ENCODE peak calls at places on chromosomes 2 and 18, in eight cellular contexts. V, T, K, M, H, N, P and Y are unnamed samples.

GRCh38 chr2:171436307-171436706 is 2.3 kb downstream of the DCAF17 start:
- DNase-seq in H (no peak), V (no peak), N (no peak), M (peak), K (no peak), T (no peak), P (no peak), Y (no peak)

GRCh38 chr2:16890081-16890480 is 224.4 kb upstream of the CYRIA start:
- DNase-seq in H (no peak), M (no peak), T (no peak), V (no peak), K (no peak), N (no peak), P (no peak), Y (no peak)

GRCh38 chr2:196112408-196113039 is 43.9 kb upstream of the DNAH7 start:
- DNase-seq in K (no peak), T (no peak), V (no peak), M (peak), N (no peak), P (no peak), H (no peak), Y (no peak)

GRCh38 chr2:237677951-237678481 is 50.6 kb downstream of the LRRFIP1 start:
- DNase-seq in H (peak), P (no peak), M (peak), V (no peak), T (peak), N (no peak), K (no peak), Y (no peak)

GRCh38 chr2:39780825-39781600 is 2.0 kb upstream of the THUMPD2 start:
- DNase-seq in H (no peak), N (no peak), K (no peak), T (no peak), V (no peak), M (no peak), P (no peak), Y (no peak)

GRCh38 chr2:43341959-43342757 is 115.8 kb upstream of the ZFP36L2 start:
- DNase-seq in N (no peak), T (no peak), H (no peak), K (no peak), P (no peak), V (no peak), M (no peak), Y (no peak)

GRCh38 chr2:179642462-179642861 is 218.9 kb downstream of the ZNF385B start:
- DNase-seq in M (no peak), T (no peak), V (no peak), K (no peak), H (no peak), N (no peak), P (no peak), Y (no peak)

GRCh38 chr18:54521846-54522245 is 69.2 kb upstream of the DYNAP start:
- DNase-seq in N (no peak), T (no peak), H (no peak), M (no peak), V (no peak), P (no peak), K (no peak), Y (no peak)

GRCh38 chr2:150978053-150978452 is 283.6 kb downstream of the RBM43 start:
- DNase-seq in P (no peak), T (no peak), K (no peak), M (no peak), H (no peak), V (no peak), N (no peak), Y (no peak)

GRCh38 chr2:160298960-160299359 is 98.9 kb upstream of the ITGB6 start:
- DNase-seq in N (no peak), V (no peak), P (no peak), M (no peak), K (no peak), H (no peak), T (no peak), Y (no peak)

GRCh38 chr2:57376985-57377384 is 669.6 kb upstream of the VRK2 start:
- DNase-seq in M (no peak), H (no peak), P (no peak), N (no peak), K (no peak), V (no peak), T (no peak), Y (no peak)

GRCh38 chr2:159249955-159250723 is 36.4 kb downstream of the WDSUB1 start:
- DNase-seq in K (peak), T (no peak), M (no peak), H (no peak), N (peak), V (peak), P (no peak), Y (no peak)

GRCh38 chr2:119102964-119103363 is 55.6 kb downstream of the C1QL2 start:
- DNase-seq in N (no peak), M (no peak), T (no peak), K (no peak), P (no peak), H (no peak), V (no peak), Y (no peak)

GRCh38 chr2:50529600-50530218 is 502.2 kb downstream of the NRXN1 start:
- DNase-seq in V (no peak), P (no peak), K (peak), N (no peak), H (no peak), T (no peak), M (peak), Y (no peak)

GRCh38 chr2:37181726-37182684 is 6.5 kb downstream of the SULT6B1 start:
- DNase-seq in M (no peak), V (no peak), K (no peak), H (no peak), N (no peak), T (no peak), P (no peak), Y (no peak)

GRCh38 chr2:15890936-15891905 is 49.1 kb upstream of the MYCN start:
- DNase-seq in P (no peak), N (no peak), V (no peak), K (no peak), H (no peak), M (no peak), T (no peak), Y (peak)

GRCh38 chr2:172484253-172484652 is 56.9 kb downstream of the ITGA6 start:
- DNase-seq in H (no peak), V (no peak), P (no peak), T (no peak), M (no peak), N (no peak), K (no peak), Y (no peak)

GRCh38 chr2:151886235-151886634 is 58.0 kb upstream of the ARL5A start:
- DNase-seq in H (no peak), P (no peak), N (no peak), K (no peak), T (no peak), M (no peak), V (no peak), Y (no peak)

GRCh38 chr2:217182996-217183395 is 323.1 kb upstream of the TNP1 start:
- DNase-seq in T (no peak), M (no peak), K (no peak), V (no peak), N (no peak), P (no peak), H (no peak), Y (no peak)

GRCh38 chr18:70004698-70005097 is 57.0 kb upstream of the CD226 start:
- DNase-seq in P (no peak), V (no peak), K (no peak), T (no peak), N (no peak), H (no peak), M (no peak), Y (no peak)

GRCh38 chr18:7958897-7959146 is 391.7 kb downstream of the PTPRM start:
- DNase-seq in T (no peak), H (no peak), N (no peak), K (no peak), M (no peak), P (no peak), V (no peak), Y (no peak)

GRCh38 chr2:165745916-165746315 is 48.1 kb downstream of the GALNT3 start:
- DNase-seq in V (peak), P (no peak), T (peak), N (no peak), H (no peak), K (no peak), M (no peak), Y (no peak)

GRCh38 chr2:86397989-86398388 is 43.2 kb upstream of the KDM3A start:
- DNase-seq in M (no peak), T (no peak), P (no peak), N (no peak), H (no peak), K (no peak), V (no peak), Y (no peak)

GRCh38 chr2:120167272-120167671 is 55.9 kb downstream of the TMEM185B start:
- DNase-seq in P (no peak), T (no peak), N (no peak), V (no peak), K (no peak), H (no peak), M (no peak), Y (no peak)

GRCh38 chr2:187640926-187641510 is 86.8 kb upstream of the TFPI start:
- DNase-seq in N (no peak), H (no peak), K (no peak), V (no peak), P (no peak), M (no peak), T (no peak), Y (no peak)

GRCh38 chr18:11019295-11019694 is 130.1 kb downstream of the PIEZO2 start:
- DNase-seq in K (no peak), V (no peak), N (no peak), P (no peak), T (no peak), M (no peak), H (no peak), Y (no peak)

GRCh38 chr18:33195795-33196194 is 244.7 kb downstream of the CCDC178 start:
- DNase-seq in T (no peak), M (no peak), H (no peak), V (no peak), K (no peak), N (no peak), P (no peak), Y (no peak)

GRCh38 chr2:233061591-233062446 is 1.7 kb downstream of the INPP5D start:
- DNase-seq in P (peak), N (peak), M (no peak), H (no peak), V (no peak), K (no peak), T (peak), Y (no peak)

GRCh38 chr2:17901246-17901645 is 22.8 kb downstream of the KCNS3 start:
- DNase-seq in M (no peak), K (no peak), P (peak), N (no peak), T (no peak), H (no peak), V (no peak), Y (no peak)

GRCh38 chr18:74029161-74029560 is 118.5 kb downstream of the FBXO15 start:
- DNase-seq in T (no peak), H (no peak), P (no peak), K (no peak), V (no peak), N (no peak), M (no peak), Y (no peak)

GRCh38 chr18:36817039-36817438 is 11.8 kb downstream of the TPGS2 start:
- DNase-seq in K (no peak), H (no peak), P (peak), N (no peak), V (no peak), T (no peak), M (no peak), Y (no peak)

GRCh38 chr2:224934542-224935188 is 107.6 kb downstream of the DOCK10 start:
- DNase-seq in T (no peak), K (no peak), N (no peak), P (no peak), H (no peak), M (no peak), V (no peak), Y (no peak)

DNA sequence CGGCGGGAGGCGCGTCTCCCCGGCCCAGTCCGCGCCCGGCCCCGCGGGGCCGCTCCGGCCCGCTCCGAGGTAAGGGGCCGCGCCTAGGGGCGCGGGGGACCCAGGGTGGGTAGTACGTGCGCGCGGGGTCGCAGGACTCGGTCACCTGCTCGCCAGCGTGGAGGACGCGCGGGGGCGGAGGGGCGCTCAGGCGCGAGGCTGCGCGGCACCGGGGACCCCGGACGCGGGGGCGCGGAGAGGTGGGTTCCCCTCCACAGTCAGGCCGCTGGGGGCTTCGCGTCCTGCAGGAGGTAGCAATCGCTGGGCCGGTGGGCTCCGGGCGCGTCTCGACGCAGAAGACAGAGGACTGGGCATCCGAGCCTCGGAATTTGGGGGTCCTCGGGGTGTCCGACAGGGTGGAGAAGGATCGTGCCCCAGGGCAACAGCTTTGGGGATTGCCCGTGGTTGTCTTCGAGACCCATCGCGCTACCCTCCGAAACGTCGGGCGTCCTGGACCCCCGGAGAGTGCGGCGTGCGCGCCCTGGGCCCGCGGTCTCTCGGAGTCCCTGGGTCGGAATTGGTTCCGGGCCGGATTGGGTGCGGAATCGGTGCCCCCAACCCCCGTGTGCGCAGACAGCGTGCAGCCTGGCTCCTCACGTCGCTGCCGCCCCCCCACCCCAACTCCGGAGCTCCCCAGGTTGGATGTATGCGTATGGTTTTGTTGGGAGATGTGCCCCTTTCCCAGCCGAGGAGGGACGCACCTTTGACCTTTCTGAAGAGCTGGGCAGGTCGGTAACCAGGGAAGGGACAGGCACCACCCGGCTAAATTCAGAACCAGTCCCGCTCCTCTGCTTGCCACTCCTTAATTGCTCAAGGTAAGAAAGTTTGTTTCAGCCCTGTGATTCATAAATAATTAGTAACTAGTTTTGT is 661 bp downstream of the NPAS2 start:
- DNase-seq in N (no peak), V (no peak), M (no peak), T (peak), K (no peak), H (no peak), P (no peak), Y (peak)
- TF ChIP-seq CTCF in N (no peak), V (no peak), M (no peak), T (no peak), K (no peak), H (no peak), P (no peak), Y (no peak)

GRCh38 chr18:50722311-50722710 is 97.5 kb downstream of the MRO start:
- DNase-seq in V (no peak), P (no peak), K (no peak), T (no peak), N (no peak), M (no peak), H (no peak), Y (no peak)
- TF ChIP-seq CTCF in V (no peak), P (no peak), K (no peak), T (no peak), N (no peak), M (no peak), H (no peak), Y (no peak)

GRCh38 chr2:209463226-209463625 is 39.4 kb downstream of the MAP2 start:
- DNase-seq in K (no peak), P (no peak), H (no peak), N (no peak), T (no peak), V (no peak), M (no peak), Y (no peak)
- TF ChIP-seq CTCF in K (no peak), P (peak), H (peak), N (no peak), T (peak), V (no peak), M (peak), Y (peak)

DNA sequence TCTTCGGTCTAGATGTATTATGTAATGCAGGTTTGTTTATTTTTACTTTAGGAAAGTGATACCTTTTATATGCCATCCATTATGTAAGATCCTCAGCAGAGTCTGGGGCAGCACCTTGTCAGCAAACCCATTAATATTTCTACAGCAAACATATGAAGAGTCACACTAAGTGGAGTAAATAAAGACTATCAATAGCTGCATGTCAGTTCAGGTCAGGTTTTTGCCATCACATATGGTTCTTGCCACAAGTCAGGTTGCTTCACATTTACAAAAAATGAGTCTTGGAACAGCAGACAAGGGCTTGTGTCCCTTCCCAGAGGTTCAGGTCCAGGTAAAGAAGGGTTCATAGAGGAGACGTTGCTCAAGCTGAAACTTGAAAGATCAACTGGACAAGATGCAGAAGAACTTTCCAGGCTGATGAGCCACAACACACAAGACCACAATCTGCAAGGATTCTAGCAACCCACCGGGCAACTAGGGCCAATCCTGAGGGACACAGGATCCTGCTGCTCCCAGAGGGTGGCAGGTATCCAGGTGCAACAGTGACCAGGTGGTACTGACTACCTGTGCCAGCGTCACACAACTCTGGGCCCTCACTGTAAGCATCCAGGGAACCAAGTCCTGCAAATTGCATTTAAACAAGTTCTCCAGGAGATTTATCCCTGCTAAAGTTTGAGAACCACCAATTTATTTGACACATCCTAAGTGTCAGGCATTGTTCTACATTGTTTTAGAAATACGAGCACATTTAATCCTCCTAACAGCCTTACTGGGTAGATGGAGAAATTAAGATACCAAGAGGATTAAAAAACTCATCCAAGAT is 215.8 kb downstream of the ALPK2 start:
- DNase-seq in V (no peak), M (no peak), P (no peak), H (no peak), K (no peak), N (no peak), T (no peak), Y (no peak)
- TF ChIP-seq CTCF in V (no peak), M (no peak), P (no peak), H (no peak), K (no peak), N (no peak), T (no peak), Y (no peak)

GRCh38 chr2:198928026-198928425 is 529.7 kb downstream of the SATB2 start:
- DNase-seq in P (no peak), T (peak), M (no peak), V (peak), H (no peak), K (no peak), N (no peak), Y (no peak)

GRCh38 chr2:198930170-198930569 is 527.6 kb downstream of the SATB2 start:
- DNase-seq in M (no peak), P (no peak), N (no peak), K (no peak), H (no peak), T (no peak), V (no peak), Y (no peak)
- TF ChIP-seq CTCF in M (peak), P (no peak), N (no peak), K (no peak), H (no peak), T (no peak), V (no peak), Y (no peak)